ENCODE peak calls at places on chromosomes 16 and 17, in six cellular contexts. U is sigmoid colon, Y is breast epithelium, B is HepG2, N is transverse colon, M is K562. E is an unnamed sample.

GRCh38 chr17:17077861-17078732 is 35.8 kb downstream of the MPRIP start:
- DNase-seq in Y (no peak), U (peak; percentile 33), B (peak; percentile 73), M (no peak), N (peak; percentile 75), E (no peak)

GRCh38 chr16:11597737-11598136 is 11.0 kb upstream of the LITAF start:
- DNase-seq in B (no peak), U (no peak), M (no peak), Y (no peak), N (no peak), E (no peak)

GRCh38 chr17:41009301-41009760 is 403 bp upstream of the KRTAP3-1 start:
- DNase-seq in Y (no peak), B (peak; percentile 99), N (no peak), M (no peak), U (no peak), E (no peak)

GRCh38 chr17:8185580-8186445 is 4.2 kb downstream of the BORCS6 start:
- DNase-seq in Y (peak; percentile 91), B (peak; percentile 65), N (peak; percentile 94), M (peak; percentile 33), U (peak; percentile 95), E (no peak)

GRCh38 chr16:56645311-56645710 is 6.4 kb upstream of the MT1B start:
- DNase-seq in M (no peak), B (no peak), Y (no peak), N (no peak), U (no peak), E (no peak)

GRCh38 chr17:62098623-62099231 is 33.6 kb upstream of the MED13 start:
- DNase-seq in U (no peak), M (no peak), N (no peak), B (no peak), Y (no peak), E (no peak)

GRCh38 chr17:74045608-74046007 is 157.9 kb upstream of the RPL38 start:
- DNase-seq in U (no peak), M (no peak), N (no peak), Y (no peak), B (no peak), E (no peak)

GRCh38 chr17:53150101-53150698 is 672.5 kb upstream of the KIF2B start:
- DNase-seq in U (no peak), N (no peak), B (peak; percentile 4), Y (no peak), M (no peak), E (no peak)

GRCh38 chr16:15427648-15428239 is 6.6 kb upstream of the BMERB1 start:
- DNase-seq in U (peak; percentile 83), N (peak; percentile 55), B (peak; percentile 69), Y (peak; percentile 35), M (peak; percentile 31), E (no peak)

GRCh38 chr16:87706278-87707000 is 59.3 kb downstream of the KLHDC4 start:
- DNase-seq in M (no peak), Y (no peak), U (no peak), B (peak; percentile 65), N (no peak), E (no peak)

GRCh38 chr17:15260376-15261062 is 4.6 kb downstream of the PMP22 start:
- DNase-seq in U (peak; percentile 97), B (peak; percentile 35), M (peak; percentile 74), Y (peak; percentile 74), N (peak; percentile 85), E (no peak)

GRCh38 chr16:81521141-81521626 is 76.6 kb downstream of the CMIP start:
- DNase-seq in Y (no peak), B (no peak), U (no peak), M (peak; percentile 67), N (peak; percentile 63), E (no peak)

GRCh38 chr17:38685485-38685884 is 10.7 kb upstream of the EPOP start:
- DNase-seq in U (no peak), N (peak; percentile 21), M (no peak), Y (no peak), B (no peak), E (no peak)

DNA sequence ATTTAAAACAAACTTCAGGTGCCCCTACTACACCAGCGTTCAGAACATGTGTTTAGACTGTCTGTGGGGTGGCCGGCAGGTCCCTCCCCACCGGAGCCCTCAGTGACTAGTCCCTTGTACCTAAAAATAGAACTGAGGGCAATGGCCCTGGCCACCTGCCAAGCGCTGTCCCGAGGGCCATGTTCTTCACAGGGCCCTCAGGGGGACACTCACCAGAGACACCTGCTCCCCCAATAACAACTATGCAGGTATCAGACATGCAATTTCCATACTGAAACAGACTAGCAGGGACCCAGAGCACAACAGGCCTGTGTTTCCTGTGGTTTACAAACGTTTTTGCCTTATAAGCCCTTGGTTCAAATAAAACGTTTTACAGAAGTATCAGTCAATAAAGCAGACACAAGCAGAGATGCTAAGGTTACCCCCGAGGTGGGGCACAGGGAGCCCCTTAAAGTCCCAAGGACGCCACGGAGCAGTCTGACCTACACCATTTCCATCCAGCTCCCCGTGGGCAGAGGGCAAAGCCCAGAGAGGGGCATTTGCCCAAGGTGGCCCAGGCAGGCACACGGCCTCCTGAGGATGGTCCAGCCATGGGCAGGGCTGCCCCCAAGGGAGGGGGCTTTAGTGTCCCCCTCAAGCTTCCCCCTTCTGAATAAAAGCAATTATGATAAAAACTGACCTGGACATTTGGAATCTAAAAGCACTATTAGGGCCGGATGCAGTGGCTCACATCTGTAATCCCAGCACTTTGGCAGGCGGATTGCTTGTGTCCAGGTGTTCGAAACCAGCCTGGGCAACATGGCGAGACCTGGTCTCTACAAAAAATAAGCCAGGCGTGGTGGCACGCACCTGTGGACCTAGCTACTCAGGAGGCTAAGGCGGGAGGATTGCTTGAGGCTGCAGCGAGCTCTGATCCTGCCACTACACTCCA is 896 bp upstream of the MYLK3 start:
- DNase-seq in Y (no peak), N (no peak), M (no peak), U (peak; percentile 38), B (no peak), E (no peak)
- H3K4me3 ChIP-seq in Y (no peak overlapping the region), N (no peak overlapping the region), M (no peak overlapping the region), U (no peak overlapping the region), B (peak overlapping the region; percentile 10), E (no peak overlapping the region)

GRCh38 chr17:57953703-57954420 is 1.4 kb downstream of the CUEDC1 start:
- DNase-seq in N (no peak), M (no peak), Y (no peak), B (no peak), U (peak; percentile 73), E (no peak)

GRCh38 chr17:57953219-57953618 is 2.0 kb downstream of the CUEDC1 start:
- DNase-seq in N (no peak), Y (no peak), U (peak; percentile 65), B (peak; percentile 79), M (no peak), E (no peak)

GRCh38 chr17:57956311-57957119 is 1.3 kb upstream of the CUEDC1 start:
- DNase-seq in M (no peak), Y (peak; percentile 16), U (peak; percentile 55), N (no peak), B (no peak), E (peak; percentile 58)

GRCh38 chr17:57955183-57955952 is at the start of gene CUEDC1:
- DNase-seq in N (peak; percentile 82), U (peak; percentile 93), M (peak; percentile 79), Y (peak; percentile 55), B (no peak), E (no peak)

DNA sequence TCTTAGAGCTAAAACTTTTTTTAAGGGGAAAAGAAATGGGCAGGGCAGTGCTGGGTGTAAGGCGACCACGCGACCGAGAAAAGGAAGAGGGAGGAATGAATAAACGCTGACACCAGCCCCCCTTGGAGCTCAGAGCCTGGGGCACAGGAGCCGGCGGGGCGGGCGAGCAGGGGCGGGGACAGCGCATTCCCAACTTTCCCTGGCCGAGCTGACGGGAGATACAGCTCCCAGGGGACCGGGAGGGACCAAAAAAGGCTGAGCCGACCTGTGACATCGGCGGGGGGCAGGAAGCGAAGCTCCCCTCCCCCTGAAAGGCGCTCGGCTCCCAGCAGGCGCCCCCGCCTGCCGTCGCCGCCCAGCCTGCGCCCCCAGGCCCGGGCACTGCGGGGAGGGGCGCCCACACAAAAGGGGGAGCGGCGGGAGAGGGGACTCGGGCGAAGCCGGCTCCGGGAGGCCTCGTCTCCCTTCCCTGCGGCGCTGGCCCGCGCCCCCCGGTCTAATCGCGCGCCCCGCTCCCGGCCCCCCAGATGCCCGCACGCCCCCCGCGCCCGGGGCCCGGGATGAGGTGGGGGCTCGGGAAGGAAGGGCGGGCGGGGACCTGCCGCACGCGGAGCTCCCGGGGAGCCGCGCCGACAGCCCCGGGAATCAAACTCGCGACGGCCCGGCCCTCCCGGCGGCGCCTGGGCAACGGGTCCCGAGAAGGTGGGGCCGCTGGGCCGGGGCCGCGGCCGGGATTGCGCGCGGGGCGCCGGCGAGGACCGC is 610 bp downstream of the CUEDC1 start:
- DNase-seq in Y (no peak), U (peak; percentile 93), B (no peak), M (peak; percentile 46), N (peak; percentile 66), E (no peak)
- TF ChIP-seq POLR2AphosphoS5 in Y (peak; percentile 31), U (peak; percentile 86), B (no peak), M (no peak), N (peak; percentile 58), E (peak; percentile 15)

GRCh38 chr16:3059723-3060242 is 5.7 kb upstream of the IL32 start:
- DNase-seq in U (no peak), N (no peak), B (no peak), Y (no peak), M (no peak), E (no peak)

GRCh38 chr16:3057181-3058166 is 8.0 kb upstream of the IL32 start:
- DNase-seq in N (no peak), M (no peak), U (no peak), B (no peak), Y (no peak), E (no peak)

GRCh38 chr16:3060339-3061127 is 4.9 kb upstream of the IL32 start:
- DNase-seq in N (no peak), U (no peak), Y (no peak), B (no peak), M (no peak), E (no peak)

GRCh38 chr16:3058173-3059030 is 7.0 kb upstream of the IL32 start:
- DNase-seq in U (peak; percentile 71), B (peak; percentile 36), N (peak; percentile 75), Y (peak; percentile 51), M (peak; percentile 68), E (no peak)

DNA sequence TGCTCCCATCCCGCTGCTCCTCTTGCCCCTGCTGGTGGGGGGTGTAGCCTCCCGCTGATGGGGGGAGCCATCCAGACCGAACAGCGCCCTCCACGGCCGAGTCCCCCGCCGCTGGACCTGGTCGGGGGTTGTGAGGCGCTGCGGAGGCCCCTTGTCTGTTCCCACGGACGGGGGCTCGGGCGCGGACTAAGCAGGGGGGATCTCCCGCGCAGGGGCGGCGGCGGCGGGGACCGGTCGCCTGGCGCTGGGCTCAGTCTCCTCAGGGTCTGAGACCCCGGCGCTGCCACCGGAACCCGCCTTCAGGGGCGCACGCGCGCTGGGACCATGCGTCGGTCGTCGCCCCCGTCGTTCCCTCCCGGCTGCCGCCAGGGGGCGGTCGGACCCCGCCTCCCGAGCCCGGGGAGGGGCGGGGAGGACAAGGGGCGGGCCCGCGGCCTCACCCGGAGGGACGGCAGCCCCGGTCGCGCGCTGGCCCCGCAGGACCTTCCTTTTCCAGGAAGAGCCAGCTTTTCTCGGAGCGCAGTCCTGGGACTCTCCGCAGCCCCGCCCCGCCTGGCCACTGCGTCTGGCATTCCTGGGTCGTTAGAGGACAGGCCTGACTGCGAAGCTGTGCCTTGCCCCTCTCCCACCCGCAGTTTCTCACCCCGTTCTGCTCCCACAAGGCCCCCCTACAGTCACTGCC is 6.3 kb upstream of the IL32 start:
- DNase-seq in M (peak; percentile 98), N (peak; percentile 92), B (peak; percentile 71), U (peak; percentile 91), Y (peak; percentile 77), E (no peak)
- TF ChIP-seq POLR2A in M (peak; percentile 69), N (peak; percentile 55), B (peak; percentile 84), U (no peak), Y (no peak), E (no peak)

GRCh38 chr16:82671743-82672142 is 45.0 kb downstream of the CDH13 start:
- DNase-seq in U (no peak), N (peak; percentile 17), Y (no peak), B (no peak), M (no peak), E (no peak)

GRCh38 chr16:82672676-82673075 is 45.9 kb downstream of the CDH13 start:
- DNase-seq in Y (no peak), U (no peak), B (no peak), N (no peak), M (no peak), E (no peak)

GRCh38 chr16:82675300-82675699 is 48.5 kb downstream of the CDH13 start:
- DNase-seq in M (no peak), Y (no peak), N (no peak), U (no peak), B (no peak), E (no peak)
- H3K4me3 ChIP-seq in M (no peak overlapping the region), Y (no peak overlapping the region), N (no peak overlapping the region), U (no peak overlapping the region), B (no peak overlapping the region), E (no peak overlapping the region)